ENCODE peak calls at places on chromosomes 16 and 17, in seven cellular contexts. Z, N, G, Q, S, E and J are unnamed samples.

GRCh38 chr16:1493746-1494094 is 560 bp downstream of the TELO2 start:
- DNase-seq in Z (no peak), N (no peak), G (no peak), Q (no peak), S (no peak), E (no peak), J (no peak)

GRCh38 chr17:81685108-81685507 is 1.3 kb downstream of the HGS start:
- DNase-seq in Z (no peak), N (no peak), G (no peak), Q (no peak), S (no peak), E (no peak), J (peak; percentile 70)

GRCh38 chr17:75237100-75238014 is 24.0 kb downstream of the GGA3 start:
- DNase-seq in Z (no peak), N (no peak), G (no peak), Q (no peak), S (no peak), E (no peak), J (no peak)

GRCh38 chr16:48082516-48082915 is 73.3 kb downstream of the ABCC12 start:
- DNase-seq in Z (no peak), N (no peak), G (no peak), Q (no peak), S (no peak), E (no peak), J (no peak)

GRCh38 chr17:14460502-14460901 is 159.6 kb downstream of the HS3ST3B1 start:
- DNase-seq in Z (no peak), N (no peak), G (no peak), Q (no peak), S (no peak), E (no peak), J (no peak)

GRCh38 chr16:52149003-52149402 is 397.9 kb downstream of the TOX3 start:
- DNase-seq in Z (no peak), N (no peak), G (no peak), Q (no peak), S (no peak), E (no peak), J (no peak)

GRCh38 chr17:70168979-70169706 is at the start of gene KCNJ2:
- DNase-seq in Z (no peak), N (peak; percentile 80), G (peak; percentile 85), Q (peak; percentile 89), S (peak; percentile 92), E (peak; percentile 92), J (peak; percentile 34)

GRCh38 chr17:80633197-80633596 is 88.6 kb downstream of the RPTOR start:
- DNase-seq in Z (no peak), N (no peak), G (no peak), Q (no peak), S (no peak), E (no peak), J (no peak)

GRCh38 chr16:14510939-14511797 is 118.9 kb downstream of the PARN start:
- DNase-seq in Z (no peak), N (no peak), G (no peak), Q (no peak), S (no peak), E (no peak), J (peak; percentile 71)

GRCh38 chr16:65305588-65305987 is 183.7 kb upstream of the CDH11 start:
- DNase-seq in Z (no peak), N (no peak), G (no peak), Q (no peak), S (no peak), E (no peak), J (no peak)

GRCh38 chr17:10120113-10120485 is 78.3 kb downstream of the GAS7 start:
- DNase-seq in Z (no peak), N (no peak), G (no peak), Q (no peak), S (no peak), E (no peak), J (no peak)

GRCh38 chr16:3971261-3971660 is 90.7 kb upstream of the CREBBP start:
- DNase-seq in Z (no peak), N (no peak), G (no peak), Q (no peak), S (no peak), E (no peak), J (no peak)

GRCh38 chr17:76635659-76636360 is 7.7 kb downstream of the ST6GALNAC1 start:
- DNase-seq in Z (no peak), N (no peak), G (no peak), Q (no peak), S (no peak), E (no peak), J (no peak)

GRCh38 chr17:74288785-74289184 is 14.8 kb downstream of the DNAI2 start:
- DNase-seq in Z (no peak), N (no peak), G (no peak), Q (no peak), S (no peak), E (no peak), J (no peak)

GRCh38 chr17:29567362-29568330 is 809 bp upstream of the ABHD15 start:
- DNase-seq in Z (no peak), N (peak; percentile 62), G (peak; percentile 83), Q (peak; percentile 80), S (peak; percentile 73), E (peak; percentile 73), J (no peak)

GRCh38 chr16:67163903-67164558 is 514 bp upstream of the HSF4 start:
- DNase-seq in Z (no peak), N (no peak), G (no peak), Q (peak; percentile 52), S (no peak), E (no peak), J (no peak)

GRCh38 chr17:3754458-3755334 is 31.0 kb downstream of the HASPIN start:
- DNase-seq in Z (no peak), N (no peak), G (peak; percentile 92), Q (peak; percentile 96), S (no peak), E (peak; percentile 99), J (no peak)

GRCh38 chr17:28938552-28938951 is 12.8 kb downstream of the PHF12 start:
- DNase-seq in Z (no peak), N (no peak), G (no peak), Q (no peak), S (peak; percentile 60), E (no peak), J (no peak)

GRCh38 chr16:77834600-77834963 is 46.2 kb downstream of the VAT1L start:
- DNase-seq in Z (no peak), N (no peak), G (no peak), Q (no peak), S (no peak), E (no peak), J (peak; percentile 48)

GRCh38 chr17:34146440-34147043 is 108.5 kb upstream of the CCL2 start:
- DNase-seq in Z (peak; percentile 24), N (no peak), G (no peak), Q (peak; percentile 72), S (peak; percentile 25), E (peak; percentile 74), J (no peak)
- TF ChIP-seq CTCF in Z (peak; percentile 79), N (peak; percentile 5), G (peak; percentile 51), Q (peak; percentile 32), S (peak; percentile 56), E (peak; percentile 52), J (peak; percentile 67)

DNA sequence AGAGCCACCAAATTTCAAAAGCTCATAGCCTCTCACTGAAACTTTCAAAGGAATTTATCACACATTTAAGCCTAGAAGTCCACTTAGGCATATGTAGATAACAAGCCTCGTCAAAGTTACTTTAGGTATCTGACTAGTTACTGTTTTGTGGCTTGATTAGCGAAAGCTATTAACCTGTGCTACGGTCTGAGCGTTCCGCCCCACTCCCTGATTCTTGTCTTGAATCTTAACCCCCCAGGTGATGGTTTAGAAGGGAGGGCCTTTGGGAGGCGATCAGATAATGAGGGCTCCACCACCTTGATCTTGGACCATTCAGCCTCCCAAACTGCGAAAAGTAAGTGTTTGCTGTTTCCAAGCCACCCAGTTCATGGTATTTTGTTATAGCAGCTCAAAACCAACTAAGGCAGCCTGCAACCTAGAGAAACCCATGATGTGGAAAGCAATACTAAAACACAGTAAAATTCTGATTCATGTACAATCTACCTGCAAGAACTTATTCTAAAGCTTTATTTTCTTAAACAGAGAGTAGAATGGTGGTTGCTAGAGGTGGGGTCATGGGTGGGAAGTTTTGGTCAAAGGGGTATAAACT is 7.1 kb downstream of the HSDL1 start:
- DNase-seq in Z (no peak), N (no peak), G (no peak), Q (no peak), S (no peak), E (no peak), J (no peak)
- H3K4me3 ChIP-seq in Z (no peak overlapping the region), N (no peak overlapping the region), G (no peak overlapping the region), Q (no peak overlapping the region), S (no peak overlapping the region), E (no peak overlapping the region), J (no peak overlapping the region)

GRCh38 chr17:45430006-45430737 is 2.5 kb downstream of the ARHGAP27 start:
- DNase-seq in Z (no peak), N (no peak), G (peak; percentile 75), Q (no peak), S (no peak), E (no peak), J (no peak)

GRCh38 chr17:45429338-45430005 is 3.2 kb downstream of the ARHGAP27 start:
- DNase-seq in Z (no peak), N (no peak), G (peak; percentile 67), Q (no peak), S (no peak), E (peak; percentile 64), J (no peak)

GRCh38 chr17:45432405-45433113 is at the start of gene ARHGAP27:
- DNase-seq in Z (no peak), N (peak; percentile 51), G (peak; percentile 84), Q (peak; percentile 77), S (peak; percentile 78), E (peak; percentile 54), J (no peak)

GRCh38 chr17:45431531-45432404 is 902 bp downstream of the ARHGAP27 start:
- DNase-seq in Z (no peak), N (peak; percentile 57), G (peak; percentile 89), Q (peak; percentile 96), S (peak; percentile 59), E (peak; percentile 85), J (no peak)

GRCh38 chr17:45430738-45431530 is 1.7 kb downstream of the ARHGAP27 start:
- DNase-seq in Z (no peak), N (no peak), G (peak; percentile 78), Q (peak; percentile 75), S (no peak), E (peak; percentile 84), J (no peak)
- H3K27me3 ChIP-seq in Z (no peaks in the 10 kb centered on the region), N (peaks cover 73% of the 10 kb centered on the region), G (peaks cover 5% of the 10 kb centered on the region), Q (no peaks in the 10 kb centered on the region), S (peaks cover 38% of the 10 kb centered on the region), E (no peaks in the 10 kb centered on the region), J (peaks cover 23% of the 10 kb centered on the region)

DNA sequence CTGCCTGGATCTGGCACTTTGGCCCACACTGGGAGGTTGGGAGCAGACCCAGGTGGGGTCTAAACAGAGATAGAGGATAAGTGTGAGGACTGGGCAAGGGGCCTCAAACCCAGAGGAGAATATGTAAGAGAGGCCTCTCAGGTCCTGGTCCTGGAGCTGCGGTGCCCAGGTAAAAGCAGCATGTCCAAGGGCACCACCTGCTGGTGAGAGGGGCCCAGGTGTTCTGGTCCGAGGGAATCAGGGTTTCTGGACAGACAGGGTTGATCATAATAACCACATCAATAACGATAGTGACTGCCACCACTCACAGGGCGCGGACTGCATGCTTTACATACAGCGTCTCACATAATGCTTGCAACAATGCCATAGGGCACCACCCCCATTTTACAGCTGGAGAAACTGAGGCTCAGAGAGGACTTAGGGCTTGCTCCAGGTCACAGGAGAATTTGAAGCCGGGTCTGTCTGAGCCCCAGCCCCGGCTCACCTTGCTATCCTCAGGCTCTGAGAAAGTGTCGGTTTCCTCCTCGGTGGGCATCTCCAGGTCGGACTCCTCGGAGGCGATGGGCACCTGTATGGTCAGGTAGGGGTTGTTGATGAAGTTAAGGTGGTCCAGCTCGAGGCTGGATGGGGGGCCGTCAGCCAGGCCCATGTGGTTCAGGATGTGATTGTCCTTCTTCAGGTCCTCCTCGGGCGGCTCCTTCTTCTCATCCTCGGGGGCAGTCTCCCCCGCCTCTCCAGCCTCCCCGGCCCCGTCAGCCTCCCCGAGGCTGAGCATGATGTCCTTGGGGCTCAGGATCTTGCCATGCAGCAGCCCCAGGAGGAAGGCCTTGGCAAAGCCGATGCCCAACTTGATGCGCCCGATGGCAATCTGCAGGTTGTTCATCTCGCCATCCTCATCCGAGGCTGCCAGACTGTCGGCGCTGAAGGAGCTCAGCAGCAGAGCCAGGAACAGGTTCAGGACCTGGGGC is 19.1 kb upstream of the CD79B start:
- DNase-seq in Z (peak; percentile 8), N (no peak), G (no peak), Q (peak; percentile 68), S (no peak), E (peak; percentile 71), J (no peak)
- TF ChIP-seq CTCF in Z (peak; percentile 78), N (no peak), G (peak; percentile 41), Q (peak; percentile 51), S (no peak), E (peak; percentile 25), J (peak; percentile 53)